ENCODE peak calls at places on chromosomes 2 and 18, in six cellular contexts. N, J, S, Z, W and V are unnamed samples. For H3K36me3 and H3K27me3, the result is how much of the 10 kb centered on the place peaks cover.

GRCh38 chr2:238240761-238241711 is 1.2 kb upstream of the HES6 start:
- DNase-seq in N (peak), J (peak), S (peak), Z (peak), W (peak), V (no peak)

GRCh38 chr2:8550481-8550880 is 131.4 kb upstream of the ID2 start:
- DNase-seq in N (peak), J (no peak), S (peak), Z (no peak), W (no peak), V (no peak)

GRCh38 chr2:209519271-209519670 is 95.4 kb downstream of the MAP2 start:
- DNase-seq in N (no peak), J (no peak), S (no peak), Z (no peak), W (no peak), V (no peak)

GRCh38 chr18:23231340-23232021 is 96.2 kb downstream of the CABLES1 start:
- DNase-seq in N (peak), J (peak), S (peak), Z (no peak), W (peak), V (peak)

GRCh38 chr18:41038071-41038470 is 917.0 kb upstream of the PIK3C3 start:
- DNase-seq in N (no peak), J (no peak), S (no peak), Z (no peak), W (no peak), V (no peak)

GRCh38 chr2:106120432-106120831 is 73.7 kb downstream of the UXS1 start:
- DNase-seq in N (no peak), J (no peak), S (no peak), Z (no peak), W (no peak), V (no peak)

GRCh38 chr2:227125506-227125905 is 38.5 kb downstream of the COL4A4 start:
- DNase-seq in N (no peak), J (no peak), S (no peak), Z (peak), W (no peak), V (no peak)

GRCh38 chr18:59651071-59651470 is 46.2 kb downstream of the CCBE1 start:
- DNase-seq in N (no peak), J (no peak), S (no peak), Z (no peak), W (no peak), V (no peak)

GRCh38 chr18:32360682-32361345 is 109.9 kb downstream of the GAREM1 start:
- DNase-seq in N (no peak), J (no peak), S (no peak), Z (no peak), W (no peak), V (no peak)

GRCh38 chr2:64636105-64636873 is 17.4 kb downstream of the SERTAD2 start:
- DNase-seq in N (no peak), J (no peak), S (no peak), Z (no peak), W (no peak), V (no peak)

GRCh38 chr2:211617803-211618202 is 920.8 kb downstream of the ERBB4 start:
- DNase-seq in N (no peak), J (no peak), S (no peak), Z (no peak), W (no peak), V (no peak)

GRCh38 chr2:15311201-15311882 is 249.8 kb downstream of the NBAS start:
- DNase-seq in N (no peak), J (no peak), S (no peak), Z (no peak), W (no peak), V (no peak)

GRCh38 chr2:209425082-209426071 is 1.5 kb downstream of the MAP2 start:
- DNase-seq in N (no peak), J (no peak), S (no peak), Z (peak), W (no peak), V (no peak)

GRCh38 chr18:13587001-13587400 is 139.4 kb downstream of the FAM210A start:
- DNase-seq in N (no peak), J (no peak), S (no peak), Z (no peak), W (no peak), V (no peak)

GRCh38 chr2:22020101-22020742 is 896.5 kb downstream of the TDRD15 start:
- DNase-seq in N (no peak), J (no peak), S (no peak), Z (no peak), W (no peak), V (no peak)

GRCh38 chr2:196362973-196363549 is 191.7 kb upstream of the STK17B start:
- DNase-seq in N (no peak), J (no peak), S (no peak), Z (no peak), W (no peak), V (no peak)

GRCh38 chr2:26848336-26849055 is 564 bp downstream of the DPYSL5 start:
- DNase-seq in N (no peak), J (no peak), S (no peak), Z (peak), W (no peak), V (no peak)

GRCh38 chr2:5589183-5589582 is 103.0 kb upstream of the SOX11 start:
- DNase-seq in N (no peak), J (no peak), S (no peak), Z (no peak), W (no peak), V (no peak)

GRCh38 chr2:122610948-122611609 is 855.6 kb downstream of the TSN start:
- DNase-seq in N (no peak), J (no peak), S (no peak), Z (no peak), W (no peak), V (no peak)

GRCh38 chr2:28565720-28566295 is 69.9 kb downstream of the PLB1 start:
- DNase-seq in N (no peak), J (peak), S (no peak), Z (no peak), W (no peak), V (no peak)

GRCh38 chr2:235390108-235390815 is 103.6 kb upstream of the AGAP1 start:
- DNase-seq in N (peak), J (peak), S (no peak), Z (no peak), W (peak), V (no peak)

GRCh38 chr2:217801711-217802110 is 201.1 kb downstream of the TNS1 start:
- DNase-seq in N (no peak), J (no peak), S (no peak), Z (no peak), W (no peak), V (no peak)

GRCh38 chr2:120398051-120398960 is 52.4 kb downstream of the INHBB start:
- DNase-seq in N (no peak), J (no peak), S (peak), Z (no peak), W (peak), V (no peak)

GRCh38 chr2:38540580-38541290 is 62.0 kb downstream of the HNRNPLL start:
- DNase-seq in N (peak), J (peak), S (no peak), Z (no peak), W (peak), V (no peak)

GRCh38 chr2:37786153-37786809 is 114.8 kb upstream of the CDC42EP3 start:
- DNase-seq in N (no peak), J (no peak), S (no peak), Z (no peak), W (no peak), V (no peak)

GRCh38 chr2:110871637-110872036 is 139.3 kb downstream of the ACOXL start:
- DNase-seq in N (no peak), J (no peak), S (no peak), Z (no peak), W (no peak), V (no peak)

DNA sequence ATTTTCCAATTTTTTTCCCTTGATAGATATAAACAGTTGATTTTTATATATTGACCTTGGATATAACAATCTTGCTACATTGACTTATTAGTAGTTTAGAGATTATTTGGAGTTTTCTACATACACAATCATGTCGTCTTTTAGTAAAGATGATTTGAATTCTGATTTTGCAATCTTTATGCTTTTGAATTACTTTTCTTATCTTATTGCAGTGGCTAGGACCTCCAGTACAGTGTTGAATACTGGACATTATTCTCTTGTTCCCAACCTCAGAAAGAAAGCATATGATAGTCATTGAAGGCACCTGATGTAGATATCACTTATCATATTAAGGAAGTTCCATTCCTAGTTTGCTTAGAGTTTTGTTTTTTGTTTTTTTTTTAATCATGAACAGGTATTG is 90.2 kb downstream of the RAB3GAP1 start:
- DNase-seq in N (no peak), J (no peak), S (no peak), Z (no peak), W (no peak), V (no peak)
- H3K36me3 ChIP-seq in N (under half), J (under half), S (half or more), Z (under half), W (under half), V (under half)

DNA sequence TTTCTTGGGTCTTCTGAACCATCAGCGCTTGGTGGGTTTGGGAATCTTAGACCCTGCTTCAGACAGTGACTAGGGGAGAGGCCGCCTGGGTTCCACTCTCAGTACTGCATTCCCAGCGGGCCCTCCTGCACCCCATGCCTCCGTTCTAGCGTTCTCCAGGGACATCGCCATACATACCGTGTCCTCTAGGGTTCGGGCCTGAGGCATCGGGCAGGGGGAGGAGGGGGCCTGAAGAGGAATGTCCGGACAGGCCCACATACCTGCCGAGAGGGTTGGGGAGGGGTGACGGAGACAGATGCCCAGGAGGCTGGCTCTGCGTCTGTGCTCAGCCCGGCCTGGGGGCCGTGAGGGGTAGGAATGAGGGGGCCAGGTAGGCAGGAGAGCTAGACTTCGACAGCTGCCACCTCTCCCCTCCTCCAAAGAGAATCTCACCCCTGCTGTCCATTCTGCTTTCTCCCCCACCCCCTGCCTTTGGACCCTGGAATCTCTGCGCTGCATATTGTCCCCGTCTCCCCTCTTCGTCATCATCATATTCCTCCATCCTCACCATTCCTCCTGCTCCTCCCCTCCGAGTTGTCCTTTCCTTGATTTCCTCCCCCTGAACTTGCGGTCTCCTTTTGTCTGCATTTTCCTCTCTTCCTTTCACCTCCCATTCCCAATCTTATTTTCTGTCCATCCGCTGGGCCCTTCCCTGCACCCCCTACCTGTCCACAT is 7.8 kb upstream of the WNT10A start:
- DNase-seq in N (no peak), J (no peak), S (no peak), Z (no peak), W (no peak), V (no peak)
- H3K27me3 ChIP-seq in N (half or more), J (under half), S (half or more), Z (half or more), W (half or more), V (under half)

GRCh38 chr18:11761553-11761952 is 72.5 kb downstream of the GNAL start:
- DNase-seq in N (no peak), J (no peak), S (no peak), Z (no peak), W (no peak), V (no peak)
- TF ChIP-seq CTCF in N (no peak), J (peak), S (no peak), Z (no peak), W (no peak), V (no peak)

GRCh38 chr2:128154225-128154624 is 63.2 kb downstream of the UGGT1 start:
- DNase-seq in N (no peak), J (no peak), S (no peak), Z (peak), W (no peak), V (no peak)
- H3K36me3 ChIP-seq in N (under half), J (under half), S (half or more), Z (under half), W (under half), V (under half)

GRCh38 chr2:222054813-222055212 is 244.0 kb downstream of the PAX3 start:
- DNase-seq in N (no peak), J (no peak), S (no peak), Z (no peak), W (no peak), V (no peak)

GRCh38 chr2:222055328-222055727 is 243.5 kb downstream of the PAX3 start:
- DNase-seq in N (no peak), J (no peak), S (no peak), Z (no peak), W (no peak), V (no peak)

GRCh38 chr2:222049946-222050345 is 248.9 kb downstream of the PAX3 start:
- DNase-seq in N (no peak), J (no peak), S (no peak), Z (no peak), W (no peak), V (no peak)

GRCh38 chr2:222050981-222051380 is 247.8 kb downstream of the PAX3 start:
- DNase-seq in N (no peak), J (no peak), S (peak), Z (no peak), W (no peak), V (no peak)

GRCh38 chr2:222052934-222053367 is 245.8 kb downstream of the PAX3 start:
- DNase-seq in N (peak), J (no peak), S (no peak), Z (peak), W (peak), V (no peak)
- H3K27me3 ChIP-seq in N (under half), J (half or more), S (half or more), Z (under half), W (half or more), V (under half)

GRCh38 chr2:232336241-232336736 is 42.3 kb upstream of the ALPP start:
- DNase-seq in N (no peak), J (no peak), S (peak), Z (no peak), W (peak), V (no peak)

GRCh38 chr2:232332940-232333259 is 45.7 kb upstream of the ALPP start:
- DNase-seq in N (no peak), J (no peak), S (no peak), Z (no peak), W (no peak), V (no peak)

GRCh38 chr2:232335859-232336215 is 42.7 kb upstream of the ALPP start:
- DNase-seq in N (no peak), J (no peak), S (peak), Z (no peak), W (peak), V (no peak)

GRCh38 chr2:232331071-232331470 is 47.5 kb upstream of the ALPP start:
- DNase-seq in N (no peak), J (no peak), S (no peak), Z (no peak), W (no peak), V (no peak)

GRCh38 chr2:232333361-232334135 is 45.0 kb upstream of the ALPP start:
- DNase-seq in N (no peak), J (peak), S (no peak), Z (no peak), W (peak), V (no peak)
- TF ChIP-seq CTCF in N (peak), J (no peak), S (peak), Z (peak), W (no peak), V (no peak)

GRCh38 chr18:76932026-76932819 is 109.9 kb downstream of the ZNF236 start:
- DNase-seq in N (no peak), J (no peak), S (no peak), Z (no peak), W (no peak), V (no peak)

GRCh38 chr18:76928179-76928868 is 106.0 kb downstream of the ZNF236 start:
- DNase-seq in N (no peak), J (no peak), S (no peak), Z (no peak), W (no peak), V (no peak)

GRCh38 chr18:76935722-76936337 is 113.5 kb downstream of the ZNF236 start:
- DNase-seq in N (no peak), J (no peak), S (no peak), Z (no peak), W (no peak), V (no peak)

GRCh38 chr18:76927216-76927725 is 104.9 kb downstream of the ZNF236 start:
- DNase-seq in N (no peak), J (no peak), S (no peak), Z (no peak), W (no peak), V (no peak)

DNA sequence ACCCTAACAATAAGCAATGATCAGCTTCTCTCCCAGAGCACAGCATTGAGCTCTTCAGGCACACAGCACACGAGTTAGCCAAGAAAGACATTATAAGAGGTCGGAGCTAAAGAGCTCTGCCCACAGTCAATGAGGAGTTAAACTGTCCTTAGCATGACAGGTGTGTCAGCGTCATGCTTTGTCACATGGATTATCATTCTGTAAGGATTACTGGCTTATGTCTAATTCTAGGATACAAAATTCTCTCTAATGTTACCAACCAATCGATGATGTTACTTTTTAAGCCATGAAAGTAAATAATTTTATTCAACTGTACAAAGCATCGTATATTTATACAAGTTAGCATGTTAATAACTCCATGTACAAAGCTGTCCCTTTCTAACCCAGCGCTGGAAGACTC is 108.8 kb downstream of the ZNF236 start:
- DNase-seq in N (no peak), J (no peak), S (no peak), Z (no peak), W (no peak), V (no peak)
- H3K36me3 ChIP-seq in N (under half), J (under half), S (half or more), Z (under half), W (under half), V (under half)

GRCh38 chr2:172555522-172556283 is at the start of gene PDK1:
- DNase-seq in N (peak), J (peak), S (peak), Z (peak), W (peak), V (peak)
- H3K27me3 ChIP-seq in N (under half), J (under half), S (under half), Z (under half), W (under half), V (under half)

DNA sequence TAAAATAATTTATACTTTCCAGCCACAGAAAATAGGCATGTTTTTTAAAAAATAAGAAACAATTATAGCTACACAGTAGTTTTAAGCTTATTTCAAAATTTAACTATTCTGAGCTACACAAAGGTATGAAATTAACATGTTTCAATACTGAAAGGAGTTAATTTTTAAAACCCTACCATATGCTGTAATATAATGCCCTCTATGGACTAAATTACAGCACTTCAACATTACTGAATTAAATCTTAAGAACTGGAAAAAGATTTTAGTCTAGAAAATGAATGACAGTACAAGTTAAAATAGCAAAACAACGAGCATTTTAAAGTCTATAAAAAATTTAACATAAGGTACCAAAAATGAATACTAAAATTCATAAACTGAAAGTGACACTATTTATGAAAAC is 36.3 kb downstream of the RTN4 start:
- DNase-seq in N (no peak), J (no peak), S (no peak), Z (no peak), W (no peak), V (no peak)
- TF ChIP-seq CTCF in N (no peak), J (peak), S (no peak), Z (peak), W (peak), V (no peak)

GRCh38 chr18:63336366-63337099 is 17.0 kb upstream of the BCL2 start:
- DNase-seq in N (no peak), J (no peak), S (no peak), Z (no peak), W (no peak), V (no peak)
- H3K36me3 ChIP-seq in N (under half), J (under half), S (half or more), Z (under half), W (under half), V (half or more)